ENCODE peak calls at places on chromosomes 16 and 17, in four cellular contexts. F is CD8-positive, alpha-beta T cell; B is left lung; G is PC-3. T is an unnamed sample. For H3K4me1, the result is how much of the 10 kb centered on the place peaks cover.

GRCh38 chr17:82134101-82134500 is 36.1 kb upstream of the FASN start:
- DNase-seq in G (no peak), F (no peak), B (peak), T (no peak)

GRCh38 chr17:73189417-73190099 is 3.3 kb upstream of the COG1 start:
- DNase-seq in F (no peak), B (no peak), G (peak), T (no peak)

GRCh38 chr17:18025596-18026407 is 13.2 kb downstream of the ATPAF2 start:
- DNase-seq in B (no peak), F (no peak), G (peak), T (peak)

GRCh38 chr17:65047939-65048338 is 8.6 kb downstream of the GNA13 start:
- DNase-seq in F (no peak), B (no peak), G (no peak), T (no peak)

GRCh38 chr16:10663146-10663545 is 31.6 kb downstream of the TEKT5 start:
- DNase-seq in B (no peak), G (no peak), F (no peak), T (no peak)

GRCh38 chr16:2056681-2057407 is 9.1 kb downstream of the TSC2 start:
- DNase-seq in B (no peak), F (no peak), G (no peak), T (no peak)

GRCh38 chr17:27997522-27997921 is 45.0 kb upstream of the NLK start:
- DNase-seq in F (no peak), G (no peak), B (no peak), T (no peak)

GRCh38 chr16:72066747-72067146 is 3.7 kb downstream of the HPR start:
- DNase-seq in F (no peak), B (no peak), G (peak), T (no peak)

GRCh38 chr16:31874354-31875111 is 926 bp downstream of the ZNF267 start:
- DNase-seq in F (no peak), B (no peak), G (peak), T (no peak)

GRCh38 chr16:49875812-49876715 is 20.2 kb upstream of the ZNF423 start:
- DNase-seq in G (no peak), B (no peak), F (no peak), T (no peak)

GRCh38 chr16:23514381-23515152 is 4.3 kb upstream of the GGA2 start:
- DNase-seq in F (peak), G (no peak), B (no peak), T (no peak)

GRCh38 chr16:50219402-50219975 is 46.9 kb upstream of the ADCY7 start:
- DNase-seq in F (no peak), B (no peak), G (no peak), T (no peak)

GRCh38 chr17:45149037-45149668 is 878 bp downstream of the HEXIM1 start:
- DNase-seq in G (peak), B (peak), F (peak), T (peak)

GRCh38 chr17:78474631-78475146 is 96.2 kb downstream of the PGS1 start:
- DNase-seq in G (no peak), F (peak), B (no peak), T (no peak)

GRCh38 chr17:6508519-6509294 is 47.6 kb downstream of the PITPNM3 start:
- DNase-seq in F (no peak), G (no peak), B (no peak), T (no peak)

GRCh38 chr17:6509295-6509771 is 47.0 kb downstream of the PITPNM3 start:
- DNase-seq in F (no peak), B (no peak), G (no peak), T (peak)

GRCh38 chr17:6508026-6508425 is 48.3 kb downstream of the PITPNM3 start:
- DNase-seq in B (no peak), G (no peak), F (no peak), T (peak)

GRCh38 chr17:6506679-6507231 is 49.6 kb downstream of the PITPNM3 start:
- DNase-seq in F (no peak), B (peak), G (peak), T (peak)

DNA sequence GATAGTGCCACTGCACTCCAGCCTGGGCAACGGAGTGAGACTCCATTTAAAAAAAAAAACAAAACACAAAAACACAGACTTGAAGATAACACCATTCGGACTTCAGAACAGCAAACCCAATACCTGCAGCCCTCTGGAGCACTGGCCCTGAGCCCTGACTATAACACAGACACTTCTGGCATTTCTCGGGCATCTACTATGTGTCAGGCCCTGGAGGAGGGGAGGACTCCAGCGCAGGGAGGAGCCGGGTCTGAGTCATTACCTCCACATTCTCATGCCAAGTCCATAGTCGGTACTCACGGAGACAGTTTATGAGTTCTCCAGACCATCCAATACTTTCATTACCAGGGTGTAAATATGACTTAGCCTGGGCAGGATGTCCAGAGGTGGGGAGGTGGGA is 48.8 kb downstream of the PITPNM3 start:
- DNase-seq in F (no peak), B (no peak), G (peak), T (peak)
- H3K4me1 ChIP-seq in F (under half), B (under half), G (under half), T (under half)

DNA sequence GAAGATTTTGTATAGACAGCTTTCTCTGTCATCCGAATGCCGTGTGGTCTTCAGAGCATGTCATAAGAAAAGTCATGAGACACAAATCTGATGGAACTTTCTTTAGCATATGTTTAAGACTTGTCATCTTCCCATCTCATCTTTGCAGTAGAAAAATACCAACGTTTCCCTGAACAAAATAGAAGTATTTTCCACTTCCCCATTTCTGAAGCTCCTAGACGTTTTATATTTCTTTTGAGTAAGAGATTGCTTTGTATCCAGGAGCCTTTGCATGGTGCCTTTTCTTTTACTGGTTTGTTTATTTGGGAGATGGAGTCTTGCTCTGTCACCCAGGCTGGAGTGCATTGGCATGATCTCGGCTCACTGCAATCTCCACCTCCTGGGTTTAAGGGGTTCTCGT is 235.1 kb downstream of the PRKCA start:
- DNase-seq in B (no peak), F (no peak), G (no peak), T (no peak)
- H3K4me1 ChIP-seq in B (under half), F (under half), G (under half), T (under half)

DNA sequence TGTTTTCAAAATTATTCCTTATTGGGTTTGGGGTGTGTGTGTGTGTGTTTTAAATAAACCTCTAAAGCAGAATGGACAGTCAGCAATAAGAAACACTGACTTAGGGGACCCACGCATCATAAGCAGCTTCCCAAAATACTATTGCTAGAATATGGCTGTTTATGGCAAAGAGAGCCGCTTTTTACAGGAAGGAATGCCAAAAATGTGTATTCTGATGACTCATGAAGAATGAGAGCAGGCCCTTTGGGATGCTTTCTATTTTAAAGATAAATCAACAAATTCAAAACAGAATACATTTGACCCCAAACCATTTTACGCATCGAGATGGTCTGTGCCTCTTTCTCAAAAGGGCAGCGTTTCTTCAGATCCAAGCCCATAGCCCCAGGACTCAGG is 37.5 kb downstream of the ARHGAP17 start:
- DNase-seq in F (no peak), G (peak), B (no peak), T (no peak)
- H3K4me1 ChIP-seq in F (under half), G (under half), B (under half), T (half or more)

DNA sequence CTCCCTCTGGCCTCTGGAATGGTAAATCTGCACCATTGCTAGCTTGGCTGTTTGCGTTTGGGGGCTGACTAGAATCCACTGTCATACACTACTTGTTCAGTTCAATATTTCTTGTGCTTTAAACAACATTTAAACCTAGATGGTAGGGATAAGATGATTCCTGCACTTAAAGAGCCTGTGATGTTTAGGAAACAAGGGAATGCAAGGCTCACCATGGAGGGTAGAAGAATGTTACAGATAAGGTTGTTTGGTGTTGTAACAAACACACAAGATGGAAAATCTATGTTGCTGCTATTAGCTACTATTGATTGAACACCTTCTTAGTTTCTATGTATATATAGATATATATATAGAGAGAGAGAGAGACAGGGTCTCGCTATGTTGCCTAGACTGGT is 31.4 kb downstream of the YPEL2 start:
- DNase-seq in F (no peak), G (no peak), B (no peak), T (no peak)
- H3K4me1 ChIP-seq in F (half or more), G (under half), B (half or more), T (half or more)

GRCh38 chr17:36941265-36942021 is 4.2 kb downstream of the LHX1 start:
- DNase-seq in B (no peak), G (no peak), F (no peak), T (no peak)

GRCh38 chr17:36942031-36942599 is 4.8 kb downstream of the LHX1 start:
- DNase-seq in B (no peak), G (no peak), F (no peak), T (no peak)

GRCh38 chr17:36939944-36940312 is 2.7 kb downstream of the LHX1 start:
- DNase-seq in F (no peak), G (no peak), B (no peak), T (no peak)

GRCh38 chr17:36939059-36939943 is 2.0 kb downstream of the LHX1 start:
- DNase-seq in G (no peak), B (no peak), F (no peak), T (no peak)

DNA sequence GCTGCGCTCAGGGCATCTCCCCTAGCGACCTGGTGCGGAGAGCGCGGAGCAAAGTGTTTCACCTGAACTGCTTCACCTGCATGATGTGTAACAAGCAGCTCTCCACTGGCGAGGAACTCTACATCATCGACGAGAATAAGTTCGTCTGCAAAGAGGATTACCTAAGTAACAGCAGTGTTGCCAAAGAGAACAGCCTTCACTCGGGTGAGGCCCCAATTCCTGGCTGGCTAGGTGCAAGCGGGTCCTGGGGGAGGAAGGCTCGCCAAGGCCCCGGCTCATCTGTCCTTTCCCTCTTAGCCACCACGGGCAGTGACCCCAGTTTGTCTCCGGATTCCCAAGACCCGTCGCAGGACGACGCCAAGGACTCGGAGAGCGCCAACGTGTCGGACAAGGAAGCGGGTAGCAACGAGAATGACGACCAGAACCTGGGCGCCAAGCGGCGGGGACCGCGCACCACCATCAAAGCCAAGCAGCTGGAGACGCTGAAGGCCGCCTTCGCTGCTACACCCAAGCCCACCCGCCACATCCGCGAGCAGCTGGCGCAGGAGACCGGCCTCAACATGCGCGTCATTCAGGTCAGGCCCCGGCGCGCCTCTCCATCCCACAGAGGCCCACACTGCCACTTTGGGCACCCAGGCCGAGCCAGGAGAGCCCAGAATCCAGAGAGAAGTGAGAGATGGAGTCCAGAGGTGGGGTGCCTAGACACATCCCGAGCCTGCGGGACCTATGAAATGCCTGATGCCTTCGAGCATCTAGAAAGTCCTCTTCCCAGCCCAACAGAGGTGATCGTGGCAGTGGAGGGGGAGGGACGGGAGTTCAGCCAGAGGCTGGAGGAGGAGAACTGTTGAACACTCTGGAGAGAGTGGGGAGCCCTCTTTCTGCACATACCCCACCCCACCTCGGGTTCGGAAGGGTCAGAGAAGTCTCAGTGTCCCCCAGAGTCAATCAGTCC is 3.3 kb downstream of the LHX1 start:
- DNase-seq in F (no peak), B (no peak), G (no peak), T (no peak)
- H3K4me1 ChIP-seq in F (half or more), B (half or more), G (under half), T (half or more)

DNA sequence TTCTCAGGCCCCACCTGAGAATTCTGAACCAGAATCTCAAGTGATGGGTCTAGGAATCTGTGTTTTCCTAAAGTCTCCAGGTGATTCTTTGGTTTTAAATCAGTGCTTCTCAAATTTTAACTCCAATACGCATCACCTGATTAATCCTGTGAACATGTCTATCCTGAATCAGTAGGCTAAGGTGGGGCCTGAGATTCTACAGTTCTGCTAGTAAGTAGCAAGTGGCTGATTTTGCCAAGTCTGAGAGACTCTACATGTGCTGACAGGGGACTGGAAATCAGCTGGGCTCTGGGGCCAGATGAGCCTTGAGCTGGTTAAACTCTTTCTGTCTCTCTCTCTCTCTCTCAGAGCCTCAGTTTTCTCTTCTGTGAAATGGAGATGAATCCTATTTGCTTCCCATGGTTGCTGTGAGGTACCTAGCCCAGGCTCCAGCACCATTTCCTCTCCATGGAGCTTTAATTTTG is 9.0 kb downstream of the CCR7 start:
- DNase-seq in G (no peak), F (no peak), B (no peak), T (no peak)
- H3K4me1 ChIP-seq in G (under half), F (half or more), B (half or more), T (under half)

GRCh38 chr17:49962599-49963276 is 6.3 kb upstream of the DLX4 start:
- DNase-seq in F (no peak), G (no peak), B (no peak), T (no peak)

GRCh38 chr17:49964539-49965521 is 4.2 kb upstream of the DLX4 start:
- DNase-seq in B (no peak), F (peak), G (no peak), T (no peak)

GRCh38 chr17:49965522-49965905 is 3.5 kb upstream of the DLX4 start:
- DNase-seq in F (no peak), G (no peak), B (no peak), T (no peak)

GRCh38 chr17:49963277-49963625 is 5.7 kb upstream of the DLX4 start:
- DNase-seq in F (no peak), B (no peak), G (no peak), T (no peak)

DNA sequence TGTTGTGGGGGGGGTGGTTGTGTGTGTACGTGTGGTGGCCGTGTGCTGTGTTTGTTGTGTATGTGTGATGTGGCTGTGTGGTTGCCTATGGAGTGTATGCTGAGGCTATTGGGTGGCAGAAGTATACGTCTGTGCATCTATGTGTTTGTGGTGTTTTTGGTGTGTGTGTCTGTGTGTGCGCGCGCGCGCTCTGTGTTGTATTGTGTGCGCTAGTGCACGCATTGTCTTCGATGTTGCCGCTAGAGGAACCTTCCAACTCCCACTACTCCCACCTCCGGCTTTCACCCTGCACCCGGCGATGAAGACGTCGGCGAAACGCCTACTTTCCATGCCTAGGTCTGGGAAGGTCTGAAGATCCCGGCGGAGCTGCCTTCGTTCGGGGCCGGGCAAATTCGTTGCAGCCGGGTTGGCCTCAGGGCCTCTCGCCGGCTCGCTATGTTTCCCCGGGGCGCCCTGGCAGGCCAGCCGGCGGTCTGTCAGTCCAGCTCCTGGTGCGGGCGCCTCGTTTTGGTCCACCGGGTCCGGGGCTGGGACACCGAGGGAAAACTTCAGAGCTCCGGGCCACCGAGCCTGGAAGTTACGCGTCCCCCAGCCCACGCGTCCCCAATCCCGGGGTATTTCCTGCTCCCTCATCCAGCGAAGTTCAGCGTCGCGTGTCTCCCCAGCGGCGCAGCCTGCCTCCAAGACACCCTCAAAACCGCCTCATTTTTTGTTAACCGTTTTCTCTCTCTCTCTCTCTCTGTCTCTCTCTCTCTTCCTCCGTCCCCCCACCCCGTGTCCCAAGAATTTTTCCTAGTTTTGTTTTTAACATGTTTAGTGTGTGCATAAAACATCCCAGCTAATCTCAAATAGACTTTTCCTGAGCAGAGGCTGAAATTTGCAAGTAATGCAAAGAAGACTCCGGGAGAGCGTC is 5.1 kb upstream of the DLX4 start:
- DNase-seq in B (no peak), G (no peak), F (no peak), T (no peak)
- H3K4me1 ChIP-seq in B (under half), G (under half), F (under half), T (under half)

GRCh38 chr17:47931848-47932247 is 9.5 kb upstream of the PNPO start:
- DNase-seq in F (no peak), B (no peak), G (no peak), T (no peak)

GRCh38 chr17:47935961-47936360 is 5.4 kb upstream of the PNPO start:
- DNase-seq in B (no peak), G (peak), F (no peak), T (no peak)

GRCh38 chr17:47929218-47930000 is 12.0 kb upstream of the PNPO start:
- DNase-seq in B (no peak), G (no peak), F (no peak), T (no peak)

GRCh38 chr17:47937915-47938314 is 3.5 kb upstream of the PNPO start:
- DNase-seq in G (no peak), B (no peak), F (no peak), T (no peak)

GRCh38 chr17:47934856-47935255 is 6.5 kb upstream of the PNPO start:
- DNase-seq in F (no peak), B (no peak), G (peak), T (no peak)
- H3K4me1 ChIP-seq in F (under half), B (under half), G (under half), T (under half)